ENCODE peak calls at places on chromosome 18, in seven cellular contexts. D is CD8-positive, alpha-beta memory T cell; O is stimulated activated CD4-positive, alpha-beta T cell treated with anti-CD3 and anti-CD28 coated beads, Interleukin-1b, Interleukin-23, amount 100 ng/mL, for 24 hours; T is fibroblast of the aortic adventitia; J is astrocyte; E is NCI-H1436; S is HEK293T. N is an unnamed sample.
A peak's percentile ranks its signal among the peaks of the same experiment; 100 is the strongest.

GRCh38 chr18:49934457-49934856 is 121.1 kb upstream of the ACAA2 start:
- DNase-seq in D (no peak), O (no peak), T (no peak), J (peak; percentile 11), E (no peak), S (no peak), N (no peak)

GRCh38 chr18:42030586-42031182 is 75.7 kb downstream of the PIK3C3 start:
- DNase-seq in D (no peak), O (no peak), T (no peak), J (peak; percentile 7), E (no peak), S (peak; percentile 31), N (no peak)

GRCh38 chr18:73742959-73743358 is 404.7 kb downstream of the FBXO15 start:
- DNase-seq in D (no peak), O (no peak), T (no peak), J (no peak), E (no peak), S (no peak), N (no peak)

GRCh38 chr18:44500820-44501670 is 179.6 kb upstream of the SETBP1 start:
- DNase-seq in D (no peak), O (no peak), T (no peak), J (no peak), E (no peak), S (no peak), N (no peak)

GRCh38 chr18:58544616-58545337 is 84.1 kb downstream of the ALPK2 start:
- DNase-seq in D (no peak), O (no peak), T (no peak), J (peak; percentile 81), E (no peak), S (no peak), N (no peak)

GRCh38 chr18:47561316-47561715 is 309.9 kb upstream of the SKOR2 start:
- DNase-seq in D (no peak), O (no peak), T (no peak), J (no peak), E (no peak), S (no peak), N (no peak)

GRCh38 chr18:59885579-59886163 is 14.1 kb upstream of the PMAIP1 start:
- DNase-seq in D (no peak), O (no peak), T (peak; percentile 70), J (peak; percentile 93), E (no peak), S (no peak), N (peak; percentile 68)

GRCh38 chr18:50190926-50191325 is 4.0 kb downstream of the MYO5B start:
- DNase-seq in D (no peak), O (no peak), T (no peak), J (peak; percentile 4), E (no peak), S (no peak), N (no peak)

GRCh38 chr18:10661333-10661732 is 135.5 kb downstream of the NAPG start:
- DNase-seq in D (no peak), O (no peak), T (peak; percentile 66), J (peak; percentile 12), E (no peak), S (no peak), N (peak; percentile 9)

GRCh38 chr18:26989842-26990241 is 124.3 kb upstream of the AQP4 start:
- DNase-seq in D (no peak), O (no peak), T (no peak), J (no peak), E (no peak), S (no peak), N (no peak)

GRCh38 chr18:48551100-48551499 is 12.3 kb downstream of the CTIF start:
- DNase-seq in D (no peak), O (no peak), T (no peak), J (no peak), E (no peak), S (no peak), N (no peak)

N was measured in HS-5.